ENCODE peak calls at places on chromosomes 5 and 9, in five cellular contexts. K is IMR-90, J is esophagus squamous epithelium, E is ovary, Z is K562. D is an unnamed sample.
A peak's percentile ranks its signal among the peaks of the same experiment; 100 is the strongest.

GRCh38 chr9:36560813-36561212 is 11.9 kb upstream of the MELK start:
- DNase-seq in E (no peak), K (peak; percentile 40), J (no peak), Z (no peak), D (no peak)

GRCh38 chr5:1638658-1639400 is 115.1 kb upstream of the LPCAT1 start:
- DNase-seq in J (no peak), E (no peak), K (no peak), Z (no peak), D (peak; percentile 62)

GRCh38 chr5:147481857-147482256 is 28.0 kb downstream of the DPYSL3 start:
- DNase-seq in Z (no peak), E (no peak), K (peak; percentile 78), J (no peak), D (no peak)

GRCh38 chr5:125295405-125295872 is 549.0 kb upstream of the ZNF608 start:
- DNase-seq in E (no peak), Z (no peak), J (no peak), K (peak; percentile 52), D (no peak)

GRCh38 chr5:60101561-60101960 is 208.0 kb upstream of the PDE4D start:
- DNase-seq in Z (no peak), E (no peak), J (no peak), K (no peak), D (no peak)

GRCh38 chr5:64767959-64768357 is 533 bp downstream of the SREK1IP1 start:
- DNase-seq in K (peak; percentile 18), Z (peak; percentile 38), J (no peak), E (peak; percentile 9), D (no peak)

GRCh38 chr9:100472725-100473261 is at the start of gene TMEFF1:
- DNase-seq in J (no peak), Z (peak; percentile 75), K (peak; percentile 26), E (peak; percentile 15), D (no peak)

GRCh38 chr5:102654559-102655354 is 100.3 kb upstream of the PAM start:
- DNase-seq in Z (no peak), E (no peak), K (no peak), J (no peak), D (no peak)

GRCh38 chr5:86968311-86968753 is 299.4 kb upstream of the RASA1 start:
- DNase-seq in Z (peak; percentile 10), J (no peak), K (peak; percentile 65), E (no peak), D (no peak)

GRCh38 chr5:93800988-93801811 is 59.8 kb upstream of the POU5F2 start:
- DNase-seq in E (no peak), K (peak; percentile 64), Z (peak; percentile 27), J (no peak), D (no peak)
- H3K4me3 ChIP-seq in E (no peak overlapping the region), K (no peak overlapping the region), Z (no peak overlapping the region), J (peak overlapping the region; percentile 18), D (no peak overlapping the region)

GRCh38 chr9:130015353-130016019 is 27.5 kb downstream of the FNBP1 start:
- DNase-seq in E (no peak), J (no peak), Z (no peak), K (no peak), D (no peak)
- H3K4me1 ChIP-seq in E (peaks cover 6% of the 10 kb centered on the region), J (peaks cover 3% of the 10 kb centered on the region), Z (no peaks in the 10 kb centered on the region), K (peaks cover 5% of the 10 kb centered on the region), D (no peaks in the 10 kb centered on the region)

GRCh38 chr9:76655121-76655531 is 109.1 kb upstream of the PCA3 start:
- DNase-seq in Z (no peak), J (no peak), K (no peak), E (no peak), D (no peak)
- TF ChIP-seq POLR2A in Z (no peak), J (no peak), K (no peak), E (no peak), D (no peak)

GRCh38 chr5:79416499-79416898 is 97.4 kb downstream of the HOMER1 start:
- DNase-seq in J (no peak), K (peak; percentile 4), Z (no peak), E (no peak), D (no peak)
- H3K4me3 ChIP-seq in J (no peak overlapping the region), K (no peak overlapping the region), Z (no peak overlapping the region), E (no peak overlapping the region), D (no peak overlapping the region)

GRCh38 chr9:5230554-5230953 is 665 bp upstream of the INSL4 start:
- DNase-seq in Z (no peak), J (no peak), K (no peak), E (no peak), D (no peak)
- H3K4me1 ChIP-seq in Z (no peaks in the 10 kb centered on the region), J (no peaks in the 10 kb centered on the region), K (no peaks in the 10 kb centered on the region), E (no peaks in the 10 kb centered on the region), D (no peaks in the 10 kb centered on the region)

GRCh38 chr9:5628530-5629311 is at the start of gene RIC1:
- DNase-seq in Z (peak; percentile 92), K (peak; percentile 89), J (peak; percentile 73), E (peak; percentile 89), D (peak; percentile 96)

GRCh38 chr9:5624655-5625054 is 4.3 kb upstream of the RIC1 start:
- DNase-seq in K (no peak), E (no peak), Z (no peak), J (no peak), D (no peak)

GRCh38 chr9:5628183-5628529 is 751 bp upstream of the RIC1 start:
- DNase-seq in K (no peak), Z (no peak), E (no peak), J (no peak), D (no peak)

GRCh38 chr9:5625916-5626315 is 3.0 kb upstream of the RIC1 start:
- DNase-seq in Z (no peak), K (no peak), E (no peak), J (no peak), D (no peak)

GRCh38 chr9:5626727-5627634 is 1.9 kb upstream of the RIC1 start:
- DNase-seq in E (no peak), J (no peak), K (peak; percentile 69), Z (peak; percentile 76), D (no peak)
- TF ChIP-seq POLR2A in E (no peak), J (no peak), K (no peak), Z (no peak), D (peak; percentile 27)

DNA sequence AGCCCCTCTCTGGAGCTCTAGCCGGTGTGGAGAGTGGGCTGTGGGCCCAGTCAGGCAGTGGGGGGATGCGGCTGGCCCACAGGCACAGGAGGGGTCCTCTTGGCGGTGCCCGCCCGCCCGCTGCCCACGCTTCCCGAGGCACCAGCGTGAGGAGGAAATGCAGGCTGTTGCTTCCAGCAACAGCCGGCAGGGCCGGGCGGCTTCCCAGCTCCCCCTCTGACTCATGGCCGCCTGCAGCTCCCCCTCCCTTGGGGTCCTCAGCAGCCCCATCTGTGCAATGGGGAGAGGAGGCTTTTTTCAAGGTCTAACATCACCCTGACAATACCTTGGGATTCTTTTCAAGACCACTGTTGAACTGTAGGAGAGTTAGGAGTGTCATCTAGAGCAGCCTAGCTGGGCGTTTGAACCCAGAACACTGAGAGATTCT is 10.4 kb downstream of the CXXC5 start:
- DNase-seq in Z (no peak), J (no peak), K (peak; percentile 51), E (no peak), D (no peak)
- H3K4me3 ChIP-seq in Z (no peak overlapping the region), J (no peak overlapping the region), K (no peak overlapping the region), E (no peak overlapping the region), D (no peak overlapping the region)

GRCh38 chr9:14216612-14217194 is 97.2 kb downstream of the NFIB start:
- DNase-seq in J (no peak), Z (no peak), E (no peak), K (no peak), D (no peak)
- H3K4me1 ChIP-seq in J (peaks cover 10% of the 10 kb centered on the region), Z (no peaks in the 10 kb centered on the region), E (peaks cover 8% of the 10 kb centered on the region), K (peaks cover 6% of the 10 kb centered on the region), D (peaks cover 55% of the 10 kb centered on the region)

GRCh38 chr9:129139993-129140396 is 28.8 kb downstream of the PTPA start:
- DNase-seq in K (peak; percentile 100), J (peak; percentile 81), E (peak; percentile 93), Z (peak; percentile 94), D (peak; percentile 96)
- TF ChIP-seq POLR2A in K (peak; percentile 86), J (no peak), E (no peak), Z (peak; percentile 55), D (no peak)

DNA sequence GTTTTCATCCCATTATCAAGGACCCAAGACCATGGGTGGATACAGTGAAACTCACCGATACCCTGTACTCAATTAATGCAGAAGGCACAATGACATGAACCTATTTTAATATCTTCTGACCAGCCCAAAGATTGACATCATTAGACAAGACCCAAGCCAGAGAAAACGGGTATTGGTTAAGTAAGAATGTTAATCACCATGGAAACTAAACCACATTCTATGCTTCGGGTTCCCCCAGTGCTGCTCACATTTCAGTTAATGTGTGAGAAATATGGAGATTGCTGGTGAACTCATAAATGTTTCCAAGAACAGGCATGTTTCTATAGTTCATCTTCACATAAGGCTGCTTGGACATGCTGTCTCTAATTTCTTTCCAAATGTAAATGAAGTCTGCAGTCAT is 77.0 kb downstream of the IRX2 start:
- DNase-seq in J (no peak), Z (no peak), K (no peak), E (no peak), D (no peak)
- H3K4me3 ChIP-seq in J (no peak overlapping the region), Z (no peak overlapping the region), K (no peak overlapping the region), E (no peak overlapping the region), D (no peak overlapping the region)

D was measured in suprapubic skin.